ENCODE peak calls at places on chromosomes 3 and 15, in ten cellular contexts. P, H, L, R, Q, D, M, Y, A and V are unnamed samples.
A peak's percentile ranks its signal among the peaks of the same experiment; 100 is the strongest.

GRCh38 chr15:30913761-30914160 is 10.0 kb downstream of the FAN1 start:
- DNase-seq in P (no peak), H (no peak), L (no peak), R (no peak), Q (no peak), D (no peak), M (no peak), Y (no peak), A (no peak), V (no peak)

GRCh38 chr3:165210132-165210531 is 13.9 kb upstream of the SLITRK3 start:
- DNase-seq in P (no peak), H (no peak), L (no peak), R (no peak), Q (no peak), D (no peak), M (no peak), Y (no peak), A (no peak), V (no peak)

GRCh38 chr3:141406265-141406664 is 38.0 kb downstream of the ZBTB38 start:
- DNase-seq in P (no peak), H (no peak), L (no peak), R (no peak), Q (no peak), D (no peak), M (no peak), Y (no peak), A (no peak), V (no peak)

GRCh38 chr3:99909714-99910508 is 92.2 kb downstream of the CMSS1 start:
- DNase-seq in P (no peak), H (no peak), L (no peak), R (no peak), Q (no peak), D (no peak), M (peak; percentile 61), Y (no peak), A (no peak), V (no peak)

GRCh38 chr3:58216496-58217197 is 5.9 kb upstream of the DNASE1L3 start:
- DNase-seq in P (no peak), H (no peak), L (no peak), R (no peak), Q (no peak), D (no peak), M (no peak), Y (no peak), A (no peak), V (no peak)

GRCh38 chr3:100600181-100601042 is 9.0 kb upstream of the ADGRG7 start:
- DNase-seq in P (no peak), H (no peak), L (no peak), R (no peak), Q (peak; percentile 79), D (no peak), M (no peak), Y (no peak), A (no peak), V (peak; percentile 43)

GRCh38 chr15:41969851-41970431 is 2.4 kb downstream of the EHD4 start:
- DNase-seq in P (peak; percentile 23), H (no peak), L (no peak), R (no peak), Q (no peak), D (no peak), M (no peak), Y (peak; percentile 31), A (no peak), V (no peak)

GRCh38 chr3:179902061-179902460 is 134.7 kb downstream of the PEX5L start:
- DNase-seq in P (no peak), H (no peak), L (no peak), R (no peak), Q (no peak), D (no peak), M (no peak), Y (no peak), A (no peak), V (peak; percentile 44)

GRCh38 chr3:34583451-34583850 is 785.0 kb downstream of the PDCD6IP start:
- DNase-seq in P (no peak), H (no peak), L (no peak), R (no peak), Q (no peak), D (no peak), M (no peak), Y (no peak), A (no peak), V (no peak)

GRCh38 chr3:24525022-24525421 is 30.4 kb upstream of the THRB start:
- DNase-seq in P (no peak), H (no peak), L (no peak), R (no peak), Q (no peak), D (no peak), M (no peak), Y (no peak), A (no peak), V (no peak)

GRCh38 chr15:59160880-59161593 is 45.6 kb upstream of the LDHAL6B start:
- DNase-seq in P (no peak), H (no peak), L (no peak), R (peak; percentile 43), Q (no peak), D (no peak), M (peak; percentile 44), Y (no peak), A (no peak), V (peak; percentile 53)

GRCh38 chr3:129688310-129688895 is 81.9 kb upstream of the PLXND1 start:
- DNase-seq in P (peak; percentile 73), H (peak; percentile 82), L (peak; percentile 75), R (peak; percentile 65), Q (no peak), D (peak; percentile 52), M (peak; percentile 76), Y (peak; percentile 81), A (no peak), V (peak; percentile 90)

GRCh38 chr3:172298247-172298646 is 150.0 kb downstream of the GHSR start:
- DNase-seq in P (no peak), H (no peak), L (no peak), R (no peak), Q (no peak), D (no peak), M (no peak), Y (no peak), A (no peak), V (no peak)
- H3K4me3 ChIP-seq in P (no peak overlapping the region), H (no peak overlapping the region), L (no peak overlapping the region), R (no peak overlapping the region), Q (no peak overlapping the region), D (no peak overlapping the region), M (no peak overlapping the region), Y (no peak overlapping the region), A (no peak overlapping the region), V (no peak overlapping the region)

GRCh38 chr3:126266850-126267168 is 86.4 kb upstream of the ALDH1L1 start:
- DNase-seq in P (no peak), H (no peak), L (no peak), R (no peak), Q (no peak), D (no peak), M (no peak), Y (no peak), A (no peak), V (no peak)

GRCh38 chr3:126268866-126269265 is 88.3 kb downstream of the KLF15 start:
- DNase-seq in P (peak; percentile 69), H (no peak), L (no peak), R (no peak), Q (no peak), D (no peak), M (no peak), Y (no peak), A (no peak), V (no peak)

GRCh38 chr3:126269360-126269759 is 87.8 kb downstream of the KLF15 start:
- DNase-seq in P (peak; percentile 69), H (no peak), L (no peak), R (no peak), Q (no peak), D (no peak), M (no peak), Y (no peak), A (no peak), V (no peak)

GRCh38 chr3:126267169-126267975 is 87.0 kb upstream of the ALDH1L1 start:
- DNase-seq in P (peak; percentile 96), H (peak; percentile 85), L (peak; percentile 77), R (peak; percentile 93), Q (no peak), D (peak; percentile 81), M (peak; percentile 93), Y (no peak), A (no peak), V (peak; percentile 57)

DNA sequence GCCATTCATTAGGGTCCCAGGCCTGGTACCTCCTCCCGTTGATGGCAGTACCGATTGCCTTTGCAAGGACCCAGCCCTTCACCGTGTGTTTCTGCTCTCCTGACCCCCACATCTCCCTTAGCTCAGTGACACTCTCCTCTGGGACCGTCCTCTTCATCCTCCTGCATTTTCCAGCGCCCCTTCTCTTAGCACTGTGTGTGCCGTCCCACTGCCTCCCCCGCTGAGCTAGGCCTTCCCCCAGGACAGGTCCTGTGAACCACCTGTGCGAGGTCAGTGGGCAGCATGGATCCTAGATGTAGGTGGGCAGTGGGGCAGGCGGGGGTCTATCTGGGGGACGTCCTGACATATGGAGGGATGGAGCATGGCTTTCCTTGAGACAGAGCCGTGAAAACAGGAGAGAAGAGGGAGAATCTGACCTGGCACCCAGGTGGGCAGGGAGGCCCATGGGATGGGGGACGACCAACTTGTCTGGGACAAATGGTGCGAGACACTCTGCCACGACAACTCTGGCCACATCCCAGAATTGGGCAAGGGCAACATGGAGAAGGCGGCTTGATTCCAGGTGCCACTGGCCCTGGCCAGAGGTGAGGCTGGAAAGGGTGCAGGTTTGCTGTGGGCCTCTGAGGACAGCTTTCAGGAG is 87.7 kb upstream of the ALDH1L1 start:
- DNase-seq in P (peak; percentile 70), H (no peak), L (no peak), R (no peak), Q (no peak), D (no peak), M (no peak), Y (no peak), A (no peak), V (no peak)
- H3K4me1 ChIP-seq in P (peaks cover 51% of the 10 kb centered on the region), H (peaks cover 16% of the 10 kb centered on the region), L (peaks cover 18% of the 10 kb centered on the region), R (peaks cover 8% of the 10 kb centered on the region), Q (no peaks in the 10 kb centered on the region), D (peaks cover 27% of the 10 kb centered on the region), M (peaks cover 14% of the 10 kb centered on the region), Y (peaks cover 3% of the 10 kb centered on the region), A (peaks cover 42% of the 10 kb centered on the region), V (no peaks in the 10 kb centered on the region)

DNA sequence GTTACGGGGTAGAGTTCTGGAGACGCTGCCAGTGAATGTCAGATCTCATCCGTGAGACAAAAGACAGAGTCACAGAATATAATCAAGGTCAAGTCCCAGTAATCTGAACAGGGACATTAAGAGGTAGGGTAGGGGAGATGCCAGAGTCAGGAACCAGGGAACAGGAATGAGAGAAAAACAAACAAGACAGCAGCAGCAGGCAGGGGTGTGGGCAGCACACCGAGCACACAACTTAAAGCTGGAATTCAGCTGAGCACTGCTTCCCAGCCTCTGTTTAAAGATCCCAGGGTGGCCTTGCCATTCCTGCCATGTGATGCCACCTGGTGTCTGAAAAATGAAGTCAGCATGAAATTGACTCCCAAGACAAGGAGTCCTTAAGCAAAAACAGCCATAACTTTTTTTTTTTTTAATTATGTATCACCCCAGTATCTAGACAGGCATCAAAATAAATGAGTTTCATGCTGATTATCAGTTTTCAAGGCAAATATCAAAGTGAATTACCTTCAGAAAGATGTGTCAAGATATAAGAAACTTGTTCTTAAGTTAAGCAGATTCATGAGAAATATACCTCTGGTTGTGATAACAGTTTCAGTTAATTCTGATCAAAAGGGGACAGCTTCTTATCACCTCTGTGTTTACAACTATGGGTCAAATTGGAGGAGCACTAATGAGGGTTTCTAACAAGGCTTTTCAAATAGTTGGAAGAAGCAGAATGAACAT is 203.7 kb downstream of the SLC9A9 start:
- DNase-seq in P (no peak), H (no peak), L (no peak), R (peak; percentile 83), Q (peak; percentile 54), D (peak; percentile 62), M (peak; percentile 90), Y (no peak), A (no peak), V (peak; percentile 87)
- TF ChIP-seq CTCF in P (peak; percentile 58), H (peak; percentile 51), L (peak; percentile 58), R (peak; percentile 66), Q (peak; percentile 34), D (peak; percentile 50), M (peak; percentile 48), Y (peak; percentile 42), A (peak; percentile 62), V (peak; percentile 77)

GRCh38 chr15:70699873-70700272 is 63.5 kb downstream of the UACA start:
- DNase-seq in P (no peak), H (no peak), L (no peak), R (no peak), Q (no peak), D (no peak), M (peak; percentile 25), Y (no peak), A (no peak), V (no peak)
- H3K4me3 ChIP-seq in P (no peak overlapping the region), H (peak overlapping the region; percentile 41), L (peak overlapping the region; percentile 51), R (peak overlapping the region; percentile 3), Q (no peak overlapping the region), D (no peak overlapping the region), M (peak overlapping the region; percentile 38), Y (no peak overlapping the region), A (peak overlapping the region; percentile 22), V (no peak overlapping the region)